ENCODE peak calls at places on chromosomes 1 and 21, in eight cellular contexts. R is stimulated activated CD4-positive, alpha-beta T cell treated with anti-CD3 and anti-CD28 coated beads, Interleukin-2, amount 100 ng/mL, for 24 hours; F is heart right ventricle; J is bronchial epithelial cell; O is NCI-H1105; C is A673; Z is small intestine; X is NCI-H1417 treated with DMSO at 0.1 percent for 48 hours. L is an unnamed sample.
A peak's percentile ranks its signal among the peaks of the same experiment; 100 is the strongest.

GRCh38 chr1:169115891-169116585 is 9.5 kb downstream of the ATP1B1 start:
- DNase-seq in O (no peak), J (peak; percentile 93), C (no peak), F (peak; percentile 66), X (no peak), R (peak; percentile 34), Z (peak; percentile 78), L (no peak)

GRCh38 chr1:61741682-61742619 is at the start of gene PATJ:
- DNase-seq in C (no peak), J (peak; percentile 67), F (peak; percentile 47), O (peak; percentile 91), Z (peak; percentile 93), X (no peak), R (peak; percentile 62), L (no peak)

GRCh38 chr1:230110971-230111370 is 43.9 kb downstream of the GALNT2 start:
- DNase-seq in C (no peak), Z (no peak), F (no peak), R (no peak), J (no peak), O (no peak), X (no peak), L (no peak)

GRCh38 chr1:14896381-14897079 is 257.0 kb upstream of the TMEM51 start:
- DNase-seq in X (no peak), R (no peak), C (peak; percentile 43), J (no peak), O (no peak), F (no peak), Z (no peak), L (no peak)

GRCh38 chr1:41678141-41678878 is 193.8 kb upstream of the EDN2 start:
- DNase-seq in J (peak; percentile 75), F (peak; percentile 43), O (no peak), R (no peak), Z (no peak), C (no peak), X (no peak), L (no peak)

GRCh38 chr21:34691396-34692032 is 22.7 kb downstream of the CLIC6 start:
- DNase-seq in F (no peak), X (no peak), Z (no peak), R (no peak), C (no peak), J (peak; percentile 46), O (no peak), L (no peak)

GRCh38 chr1:230186874-230187273 is 119.8 kb downstream of the GALNT2 start:
- DNase-seq in X (no peak), F (no peak), J (no peak), Z (no peak), R (no peak), C (no peak), O (no peak), L (no peak)

GRCh38 chr21:25670726-25671125 is 31.7 kb downstream of the JAM2 start:
- DNase-seq in R (no peak), C (peak; percentile 45), J (no peak), F (no peak), X (no peak), Z (no peak), O (no peak), L (no peak)

GRCh38 chr1:54800899-54801759 is at the start of gene TTC22:
- DNase-seq in R (peak; percentile 75), F (no peak), X (no peak), O (no peak), Z (peak; percentile 90), J (peak; percentile 64), C (peak; percentile 37), L (no peak)

GRCh38 chr1:205561501-205562203 is 57.2 kb downstream of the CDK18 start:
- DNase-seq in J (no peak), F (no peak), X (no peak), O (no peak), C (no peak), R (no peak), Z (no peak), L (no peak)

GRCh38 chr1:12161662-12162458 is 4.9 kb upstream of the TNFRSF1B start:
- DNase-seq in X (no peak), F (peak; percentile 94), R (peak; percentile 75), O (no peak), Z (peak; percentile 97), J (peak; percentile 76), C (peak; percentile 44), L (peak; percentile 61)

GRCh38 chr1:117757668-117758067 is 151.8 kb downstream of the TENT5C start:
- DNase-seq in O (no peak), R (no peak), C (no peak), F (no peak), X (no peak), Z (no peak), J (peak; percentile 9), L (no peak)

GRCh38 chr1:222732216-222733159 is 4.5 kb upstream of the FAM177B start:
- DNase-seq in O (no peak), F (no peak), J (no peak), Z (no peak), X (no peak), C (no peak), R (no peak), L (no peak)

GRCh38 chr1:227895828-227896685 is 51.7 kb downstream of the WNT9A start:
- DNase-seq in Z (no peak), R (no peak), F (peak; percentile 11), J (peak; percentile 46), O (no peak), C (no peak), X (no peak), L (peak; percentile 11)

GRCh38 chr1:152089014-152089674 is at the start of gene TCHHL1:
- DNase-seq in J (no peak), R (no peak), O (no peak), X (no peak), C (no peak), F (no peak), Z (no peak), L (no peak)

GRCh38 chr1:197915217-197915616 is 2.0 kb upstream of the LHX9 start:
- DNase-seq in X (peak; percentile 23), F (no peak), C (no peak), Z (no peak), O (peak; percentile 35), R (no peak), J (no peak), L (no peak)

GRCh38 chr1:112988367-112988766 is 32.4 kb upstream of the SLC16A1 start:
- DNase-seq in R (no peak), C (no peak), J (peak; percentile 78), X (no peak), O (no peak), Z (peak; percentile 56), F (no peak), L (no peak)

GRCh38 chr1:87888456-87888855 is 559.8 kb downstream of the LMO4 start:
- DNase-seq in C (peak; percentile 17), Z (peak; percentile 83), F (no peak), X (no peak), O (no peak), R (no peak), J (no peak), L (no peak)

L was measured in amniotic stem cell.